ENCODE peak calls at places on chromosomes 6 and 20, in eight cellular contexts. F is cardiac muscle cell, D is mesothelial cell of epicardium, P is prostate gland, O is Daoy, I is astrocyte of the spinal cord, J is HuH-7, N is fibroblast of mammary gland. W is an unnamed sample.
A peak's percentile ranks its signal among the peaks of the same experiment; 100 is the strongest.

GRCh38 chr20:59082981-59083380 is 40.4 kb upstream of the PRELID3B start:
- DNase-seq in I (no peak), P (no peak), D (no peak), O (peak; percentile 43), N (peak; percentile 11), J (no peak), F (no peak), W (no peak)

GRCh38 chr6:135064586-135064985 is 10.0 kb upstream of the HBS1L start:
- DNase-seq in P (no peak), D (no peak), N (no peak), O (no peak), I (no peak), J (no peak), F (no peak), W (no peak)

GRCh38 chr6:13177617-13178506 is 150.5 kb downstream of the TBC1D7 start:
- DNase-seq in D (no peak), N (no peak), O (peak; percentile 18), F (no peak), I (no peak), J (no peak), P (no peak), W (no peak)

GRCh38 chr6:82767037-82767436 is 298.6 kb downstream of the UBE3D start:
- DNase-seq in O (no peak), I (no peak), F (no peak), D (no peak), N (no peak), J (no peak), P (no peak), W (no peak)

GRCh38 chr20:61934716-61935530 is 130.8 kb downstream of the TAF4 start:
- DNase-seq in O (no peak), N (peak; percentile 64), J (no peak), I (no peak), F (no peak), D (no peak), P (no peak), W (no peak)

GRCh38 chr20:1827974-1828785 is 67.0 kb upstream of the SIRPA start:
- DNase-seq in P (peak; percentile 62), D (no peak), O (peak; percentile 56), J (peak; percentile 90), F (peak; percentile 61), N (no peak), I (no peak), W (peak; percentile 72)

GRCh38 chr6:170405311-170405975 is 98.9 kb downstream of the FAM120B start:
- DNase-seq in P (no peak), N (peak; percentile 95), D (no peak), O (peak; percentile 97), I (peak; percentile 97), F (peak; percentile 97), J (no peak), W (peak; percentile 95)

GRCh38 chr6:109687271-109687721 is 3.7 kb downstream of the AK9 start:
- DNase-seq in F (peak; percentile 93), O (peak; percentile 94), P (no peak), N (peak; percentile 99), D (no peak), I (peak; percentile 88), J (no peak), W (peak; percentile 42)

GRCh38 chr6:73854998-73855718 is 159.2 kb downstream of the CD109 start:
- DNase-seq in I (peak; percentile 67), O (peak; percentile 52), F (peak; percentile 86), N (peak; percentile 77), J (peak; percentile 37), P (peak; percentile 20), D (no peak), W (no peak)